ENCODE peak calls at places on chromosome X, in four cellular contexts. One of them, this sample, is unnamed.

GRCh38 chrX:38881727-38882126 is 80.5 kb downstream of the MID1IP1 start:
- DNase-seq in IMR-90: no peak
- DNase-seq in mesendoderm: no peak
- DNase-seq in mesenchymal stem cell: no peak
- DNase-seq in this sample: no peak

GRCh38 chrX:153921511-153922285 is 4.4 kb downstream of the ARHGAP4 start:
- DNase-seq in IMR-90: no peak
- DNase-seq in mesenchymal stem cell: no peak
- DNase-seq in mesendoderm: no peak
- DNase-seq in this sample: no peak

GRCh38 chrX:74449322-74449936 is 28.1 kb downstream of the SLC16A2 start:
- DNase-seq in mesenchymal stem cell: no peak
- DNase-seq in IMR-90: peak; percentile 6
- DNase-seq in mesendoderm: no peak
- DNase-seq in this sample: no peak

GRCh38 chrX:55135171-55135570 is 46.4 kb downstream of the PAGE2 start:
- DNase-seq in IMR-90: peak; percentile 31
- DNase-seq in mesenchymal stem cell: peak; percentile 40
- DNase-seq in mesendoderm: peak; percentile 62
- DNase-seq in this sample: peak; percentile 57

GRCh38 chrX:109704563-109704962 is 28.5 kb downstream of the ACSL4 start:
- DNase-seq in mesenchymal stem cell: no peak
- DNase-seq in mesendoderm: no peak
- DNase-seq in IMR-90: no peak
- DNase-seq in this sample: no peak

GRCh38 chrX:118360429-118361125 is 14.7 kb downstream of the WDR44 start:
- DNase-seq in IMR-90: peak; percentile 44
- DNase-seq in mesendoderm: peak; percentile 55
- DNase-seq in mesenchymal stem cell: peak; percentile 29
- DNase-seq in this sample: no peak

GRCh38 chrX:74251006-74251930 is 52.7 kb upstream of the ZCCHC13 start:
- DNase-seq in mesenchymal stem cell: peak; percentile 84
- DNase-seq in IMR-90: peak; percentile 68
- DNase-seq in mesendoderm: peak; percentile 53
- DNase-seq in this sample: peak; percentile 77

GRCh38 chrX:136768469-136769084 is 12.2 kb downstream of the ARHGEF6 start:
- DNase-seq in mesenchymal stem cell: peak; percentile 82
- DNase-seq in mesendoderm: peak; percentile 56
- DNase-seq in IMR-90: peak; percentile 83
- DNase-seq in this sample: peak; percentile 53

GRCh38 chrX:31224321-31225012 is 152.6 kb upstream of the FTHL17 start:
- DNase-seq in mesendoderm: no peak
- DNase-seq in mesenchymal stem cell: no peak
- DNase-seq in IMR-90: no peak
- DNase-seq in this sample: peak; percentile 66

GRCh38 chrX:41240504-41240903 is 93.5 kb upstream of the DDX3X start:
- DNase-seq in mesenchymal stem cell: no peak
- DNase-seq in mesendoderm: no peak
- DNase-seq in IMR-90: no peak
- DNase-seq in this sample: no peak

GRCh38 chrX:153394595-153394994 is 6.6 kb downstream of the PNMA6E start:
- DNase-seq in mesendoderm: no peak
- DNase-seq in IMR-90: no peak
- DNase-seq in mesenchymal stem cell: no peak
- DNase-seq in this sample: no peak

GRCh38 chrX:101803451-101803850 is 128.4 kb downstream of the ZMAT1 start:
- DNase-seq in mesendoderm: no peak
- DNase-seq in IMR-90: peak; percentile 19
- DNase-seq in mesenchymal stem cell: peak; percentile 14
- DNase-seq in this sample: peak; percentile 2

GRCh38 chrX:77087529-77088169 is 359.5 kb upstream of the FGF16 start:
- DNase-seq in mesenchymal stem cell: no peak
- DNase-seq in mesendoderm: no peak
- DNase-seq in IMR-90: peak; percentile 10
- DNase-seq in this sample: peak; percentile 19

GRCh38 chrX:28665778-28666177 is 78.5 kb downstream of the IL1RAPL1 start:
- DNase-seq in IMR-90: no peak
- DNase-seq in mesenchymal stem cell: no peak
- DNase-seq in mesendoderm: no peak
- DNase-seq in this sample: no peak

GRCh38 chrX:45851434-45851991 is 650.8 kb upstream of the DIPK2B start:
- DNase-seq in IMR-90: no peak
- DNase-seq in mesenchymal stem cell: peak; percentile 22
- DNase-seq in mesendoderm: peak; percentile 85
- DNase-seq in this sample: no peak
- H3K23ac ChIP-seq in IMR-90: peak overlapping the region; percentile 56
- H3K23ac ChIP-seq in mesenchymal stem cell: no peak overlapping the region
- H3K23ac ChIP-seq in mesendoderm: no peak overlapping the region
- H3K23ac ChIP-seq in this sample: no peak overlapping the region

DNA sequence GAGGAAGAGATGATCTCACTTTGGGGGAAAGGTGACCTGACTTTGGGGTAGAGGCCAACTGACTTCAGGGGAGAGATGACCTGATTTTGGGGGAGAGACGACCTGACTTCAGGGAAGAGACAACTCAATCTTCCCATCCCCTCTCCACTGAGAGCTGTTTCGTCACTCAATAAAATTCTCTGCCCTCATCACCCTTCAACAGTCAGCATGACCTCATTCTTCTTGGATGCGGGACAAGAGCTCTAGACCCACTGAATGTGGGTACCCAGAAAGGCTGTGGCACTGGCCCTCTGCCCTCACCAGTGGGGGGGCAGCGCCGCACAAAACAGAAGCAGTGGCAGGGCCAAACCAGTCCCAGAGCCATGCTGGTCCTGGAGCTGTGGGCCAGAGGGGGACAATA is 34.6 kb downstream of the ATXN3L start:
- DNase-seq in mesenchymal stem cell: no peak
- DNase-seq in IMR-90: no peak
- DNase-seq in mesendoderm: no peak
- DNase-seq in this sample: peak; percentile 38
- H2BK120ac ChIP-seq in mesenchymal stem cell: peak overlapping the region; percentile 34
- H2BK120ac ChIP-seq in IMR-90: peak overlapping the region; percentile 71
- H2BK120ac ChIP-seq in mesendoderm: no peak overlapping the region
- H2BK120ac ChIP-seq in this sample: peak overlapping the region; percentile 30

GRCh38 chrX:13203281-13203680 is 116.6 kb downstream of the ATXN3L start:
- DNase-seq in mesenchymal stem cell: no peak
- DNase-seq in IMR-90: no peak
- DNase-seq in mesendoderm: no peak
- DNase-seq in this sample: no peak

GRCh38 chrX:13201605-13202219 is 118.1 kb downstream of the ATXN3L start:
- DNase-seq in mesenchymal stem cell: no peak
- DNase-seq in mesendoderm: peak; percentile 18
- DNase-seq in IMR-90: no peak
- DNase-seq in this sample: no peak

GRCh38 chrX:13197961-13198761 is 121.7 kb downstream of the ATXN3L start:
- DNase-seq in IMR-90: no peak
- DNase-seq in mesendoderm: peak; percentile 71
- DNase-seq in mesenchymal stem cell: no peak
- DNase-seq in this sample: peak; percentile 77

GRCh38 chrX:13198762-13199064 is 121.1 kb downstream of the ATXN3L start:
- DNase-seq in mesendoderm: no peak
- DNase-seq in mesenchymal stem cell: no peak
- DNase-seq in IMR-90: no peak
- DNase-seq in this sample: no peak

GRCh38 chrX:13200398-13200797 is 119.5 kb downstream of the ATXN3L start:
- DNase-seq in mesenchymal stem cell: peak; percentile 3
- DNase-seq in mesendoderm: no peak
- DNase-seq in IMR-90: no peak
- DNase-seq in this sample: no peak
- H2BK5ac ChIP-seq in mesenchymal stem cell: no peak overlapping the region
- H2BK5ac ChIP-seq in mesendoderm: no peak overlapping the region
- H2BK5ac ChIP-seq in IMR-90: no peak overlapping the region
- H2BK5ac ChIP-seq in this sample: no peak overlapping the region

GRCh38 chrX:47247999-47248320 is 15.2 kb downstream of the USP11 start:
- DNase-seq in mesendoderm: no peak
- DNase-seq in IMR-90: no peak
- DNase-seq in mesenchymal stem cell: no peak
- DNase-seq in this sample: no peak

GRCh38 chrX:47248576-47248975 is 15.8 kb downstream of the USP11 start:
- DNase-seq in IMR-90: no peak
- DNase-seq in mesenchymal stem cell: no peak
- DNase-seq in mesendoderm: no peak
- DNase-seq in this sample: no peak

GRCh38 chrX:47245156-47245555 is 12.3 kb downstream of the USP11 start:
- DNase-seq in mesenchymal stem cell: no peak
- DNase-seq in mesendoderm: no peak
- DNase-seq in IMR-90: no peak
- DNase-seq in this sample: no peak

GRCh38 chrX:47247206-47247998 is 14.6 kb downstream of the USP11 start:
- DNase-seq in mesenchymal stem cell: peak; percentile 16
- DNase-seq in IMR-90: peak; percentile 76
- DNase-seq in mesendoderm: no peak
- DNase-seq in this sample: no peak

DNA sequence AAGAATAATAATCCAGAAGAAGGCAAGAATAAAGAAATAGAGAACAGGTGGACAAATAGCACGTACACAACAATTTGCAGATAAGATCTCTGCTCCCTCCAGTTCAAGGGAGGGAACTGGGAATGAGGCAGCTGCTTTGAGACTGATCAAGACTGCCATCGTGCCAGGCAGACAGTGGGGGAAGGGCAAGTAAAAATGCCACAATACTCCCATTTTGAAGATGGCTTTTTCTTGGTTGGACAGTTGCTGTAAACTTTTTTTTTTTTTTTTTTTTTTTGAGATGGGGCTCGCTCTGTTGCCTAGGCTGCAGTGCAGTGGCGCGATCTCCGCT is 17.2 kb downstream of the USP11 start:
- DNase-seq in IMR-90: no peak
- DNase-seq in mesendoderm: no peak
- DNase-seq in mesenchymal stem cell: no peak
- DNase-seq in this sample: no peak
- H3K23ac ChIP-seq in IMR-90: no peak overlapping the region
- H3K23ac ChIP-seq in mesendoderm: no peak overlapping the region
- H3K23ac ChIP-seq in mesenchymal stem cell: no peak overlapping the region
- H3K23ac ChIP-seq in this sample: no peak overlapping the region

DNA sequence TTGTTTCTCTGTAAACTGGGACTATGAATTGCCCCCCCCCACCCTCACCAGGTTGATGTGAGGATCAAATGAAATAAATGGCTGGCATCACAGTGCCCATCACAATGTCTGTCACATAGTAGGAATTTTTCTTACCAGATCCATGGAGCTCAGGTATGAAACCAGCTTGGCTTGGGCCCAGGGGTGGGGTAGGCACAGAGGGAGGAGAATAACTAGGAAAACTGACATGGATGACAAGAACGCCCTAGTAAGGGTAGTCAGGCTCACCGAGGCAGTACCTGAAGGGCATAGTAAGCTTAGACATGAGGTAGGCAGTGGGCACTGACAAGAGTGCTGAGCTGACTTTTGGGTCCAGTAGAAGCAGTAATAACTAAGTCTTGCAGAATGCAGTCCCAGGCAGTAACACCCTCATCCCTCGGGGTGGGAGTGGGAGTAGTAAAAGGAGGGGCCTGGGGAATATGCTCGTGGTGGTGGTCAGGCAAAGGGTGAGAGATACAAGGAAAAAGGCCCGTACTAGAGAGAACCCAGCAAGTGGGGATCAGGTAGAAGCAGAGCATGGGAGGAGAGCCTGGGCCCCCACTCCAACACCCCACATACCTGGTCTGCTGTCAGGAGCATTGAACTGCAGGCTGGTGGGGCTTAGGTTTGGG is 155.9 kb upstream of the PJA1 start:
- DNase-seq in IMR-90: no peak
- DNase-seq in mesendoderm: no peak
- DNase-seq in mesenchymal stem cell: no peak
- DNase-seq in this sample: no peak
- H2BK120ac ChIP-seq in IMR-90: no peak overlapping the region
- H2BK120ac ChIP-seq in mesendoderm: no peak overlapping the region
- H2BK120ac ChIP-seq in mesenchymal stem cell: no peak overlapping the region
- H2BK120ac ChIP-seq in this sample: no peak overlapping the region

GRCh38 chrX:353566-354535 is 32.9 kb downstream of the PPP2R3B start:
- DNase-seq in IMR-90: no peak
- DNase-seq in mesenchymal stem cell: no peak
- DNase-seq in mesendoderm: no peak
- DNase-seq in this sample: no peak
- H2BK5ac ChIP-seq in IMR-90: no peak overlapping the region
- H2BK5ac ChIP-seq in mesenchymal stem cell: no peak overlapping the region
- H2BK5ac ChIP-seq in mesendoderm: no peak overlapping the region
- H2BK5ac ChIP-seq in this sample: no peak overlapping the region

GRCh38 chrX:48709522-48710117 is 13.1 kb downstream of the SUV39H1 start:
- DNase-seq in mesenchymal stem cell: no peak
- DNase-seq in mesendoderm: peak; percentile 3
- DNase-seq in IMR-90: no peak
- DNase-seq in this sample: no peak
- H3K23ac ChIP-seq in mesenchymal stem cell: no peak overlapping the region
- H3K23ac ChIP-seq in mesendoderm: no peak overlapping the region
- H3K23ac ChIP-seq in IMR-90: no peak overlapping the region
- H3K23ac ChIP-seq in this sample: no peak overlapping the region